ENCODE peak calls at places on chromosomes 13 and 19, in four cellular contexts. One of them, this sample, is unnamed.

GRCh38 chr13:110636701-110637201 is 21.4 kb downstream of the NAXD start:
- DNase-seq in NCI-H69: peak; percentile 61
- DNase-seq in AG08396: no peak
- DNase-seq in H54: no peak
- DNase-seq in this sample: no peak

GRCh38 chr19:2476451-2477140 is 669 bp downstream of the GADD45B start:
- DNase-seq in NCI-H69: peak; percentile 55
- DNase-seq in AG08396: peak; percentile 66
- DNase-seq in H54: no peak
- DNase-seq in this sample: no peak

GRCh38 chr19:14476663-14477401 is 1.7 kb upstream of the PTGER1 start:
- DNase-seq in NCI-H69: peak; percentile 32
- DNase-seq in AG08396: peak; percentile 89
- DNase-seq in H54: peak; percentile 99
- DNase-seq in this sample: peak; percentile 88

GRCh38 chr19:56678205-56678604 is 6.6 kb upstream of the ZNF835 start:
- DNase-seq in NCI-H69: no peak
- DNase-seq in AG08396: no peak
- DNase-seq in H54: no peak
- DNase-seq in this sample: no peak

GRCh38 chr19:1027020-1027952 is 878 bp downstream of the CNN2 start:
- DNase-seq in NCI-H69: peak; percentile 60
- DNase-seq in AG08396: no peak
- DNase-seq in H54: no peak
- DNase-seq in this sample: no peak

GRCh38 chr13:40943073-40943472 is 76.0 kb downstream of the ELF1 start:
- DNase-seq in NCI-H69: no peak
- DNase-seq in AG08396: no peak
- DNase-seq in H54: no peak
- DNase-seq in this sample: no peak

GRCh38 chr19:54183431-54183830 is 5.9 kb downstream of the MBOAT7 start:
- DNase-seq in NCI-H69: no peak
- DNase-seq in AG08396: no peak
- DNase-seq in H54: no peak
- DNase-seq in this sample: no peak

GRCh38 chr19:28008695-28009094 is 1204.3 kb downstream of the UQCRFS1 start:
- DNase-seq in NCI-H69: no peak
- DNase-seq in AG08396: no peak
- DNase-seq in H54: no peak
- DNase-seq in this sample: no peak

GRCh38 chr13:22030321-22030720 is 359.4 kb downstream of the FGF9 start:
- DNase-seq in NCI-H69: no peak
- DNase-seq in AG08396: no peak
- DNase-seq in H54: no peak
- DNase-seq in this sample: no peak

GRCh38 chr19:58227964-58228583 is 640 bp upstream of the ZNF544 start:
- DNase-seq in NCI-H69: peak; percentile 62
- DNase-seq in AG08396: no peak
- DNase-seq in H54: no peak
- DNase-seq in this sample: no peak

GRCh38 chr19:20660473-20660872 is 898 bp downstream of the ZNF626 start:
- DNase-seq in NCI-H69: no peak
- DNase-seq in AG08396: no peak
- DNase-seq in H54: no peak
- DNase-seq in this sample: peak; percentile 0

GRCh38 chr13:99085139-99085845 is 107.4 kb upstream of the DOCK9 start:
- DNase-seq in NCI-H69: no peak
- DNase-seq in AG08396: no peak
- DNase-seq in H54: no peak
- DNase-seq in this sample: peak; percentile 18

GRCh38 chr13:34462843-34463242 is 479.2 kb upstream of the NBEA start:
- DNase-seq in NCI-H69: no peak
- DNase-seq in AG08396: peak; percentile 45
- DNase-seq in H54: peak; percentile 10
- DNase-seq in this sample: peak; percentile 85

GRCh38 chr19:1158885-1159448 is 15.1 kb downstream of the SBNO2 start:
- DNase-seq in NCI-H69: no peak
- DNase-seq in AG08396: no peak
- DNase-seq in H54: no peak
- DNase-seq in this sample: no peak